ENCODE peak calls at places on chromosomes 3 and 15, in seven cellular contexts. L is IMR-90, J is BE2C, M is sigmoid colon, K is uterus, O is neuronal stem cell, D is heart right ventricle. S is an unnamed sample. For H3K4me1, the result is how much of the 10 kb centered on the place peaks cover.

GRCh38 chr15:77144028-77144427 is 73.1 kb upstream of the TSPAN3 start:
- DNase-seq in L (peak), J (no peak), M (no peak), K (no peak), O (no peak), D (no peak), S (no peak)

GRCh38 chr3:120652896-120653545 is 29.0 kb downstream of the HGD start:
- DNase-seq in L (no peak), J (no peak), M (no peak), K (no peak), O (no peak), D (no peak), S (no peak)

GRCh38 chr3:155391583-155391982 is 98.1 kb upstream of the STRIT1 start:
- DNase-seq in L (peak), J (no peak), M (peak), K (peak), O (peak), D (peak), S (peak)

GRCh38 chr3:105828703-105829102 is 40.1 kb downstream of the CBLB start:
- DNase-seq in L (no peak), J (no peak), M (no peak), K (no peak), O (no peak), D (no peak), S (no peak)

GRCh38 chr3:88131695-88132094 is 18.1 kb upstream of the C3orf38 start:
- DNase-seq in L (peak), J (peak), M (no peak), K (no peak), O (no peak), D (no peak), S (no peak)

GRCh38 chr3:10380906-10381795 is 60.2 kb upstream of the SEC13 start:
- DNase-seq in L (no peak), J (no peak), M (no peak), K (no peak), O (no peak), D (no peak), S (no peak)

GRCh38 chr3:55169161-55169560 is 241.3 kb upstream of the LRTM1 start:
- DNase-seq in L (no peak), J (no peak), M (no peak), K (no peak), O (no peak), D (no peak), S (no peak)

GRCh38 chr3:165820685-165821123 is 16.5 kb downstream of the BCHE start:
- DNase-seq in L (no peak), J (no peak), M (no peak), K (no peak), O (no peak), D (no peak), S (no peak)

GRCh38 chr15:45332694-45333093 is 45.6 kb downstream of the GATM start:
- DNase-seq in L (no peak), J (no peak), M (no peak), K (no peak), O (no peak), D (no peak), S (no peak)

GRCh38 chr3:115576325-115576724 is 47.0 kb upstream of the GAP43 start:
- DNase-seq in L (no peak), J (no peak), M (no peak), K (no peak), O (no peak), D (no peak), S (no peak)

GRCh38 chr3:110815008-110815583 is 256.5 kb upstream of the NECTIN3 start:
- DNase-seq in L (peak), J (no peak), M (no peak), K (no peak), O (no peak), D (no peak), S (no peak)

GRCh38 chr15:69807752-69808151 is 290.0 kb downstream of the TLE3 start:
- DNase-seq in L (peak), J (no peak), M (no peak), K (no peak), O (no peak), D (no peak), S (peak)

GRCh38 chr15:79724804-79725203 is 172.0 kb downstream of the MTHFS start:
- DNase-seq in L (no peak), J (no peak), M (no peak), K (no peak), O (no peak), D (no peak), S (no peak)

GRCh38 chr15:88032787-88033186 is 223.8 kb downstream of the NTRK3 start:
- DNase-seq in L (no peak), J (no peak), M (no peak), K (no peak), O (no peak), D (no peak), S (no peak)

GRCh38 chr3:33061782-33062181 is 35.2 kb downstream of the GLB1 start:
- DNase-seq in L (peak), J (no peak), M (no peak), K (no peak), O (no peak), D (no peak), S (no peak)

GRCh38 chr3:43468141-43468540 is 153.7 kb downstream of the ANO10 start:
- DNase-seq in L (no peak), J (no peak), M (no peak), K (no peak), O (no peak), D (no peak), S (no peak)

GRCh38 chr3:146801492-146801891 is 196.3 kb upstream of the PLSCR5 start:
- DNase-seq in L (no peak), J (no peak), M (no peak), K (no peak), O (no peak), D (no peak), S (no peak)

GRCh38 chr3:98855811-98856400 is 45.6 kb downstream of the DCBLD2 start:
- DNase-seq in L (peak), J (no peak), M (no peak), K (no peak), O (no peak), D (no peak), S (no peak)

GRCh38 chr3:119625451-119626153 is 27.9 kb downstream of the PLA1A start:
- DNase-seq in L (no peak), J (no peak), M (no peak), K (no peak), O (no peak), D (no peak), S (no peak)

GRCh38 chr3:136266468-136266867 is 16.3 kb downstream of the PCCB start:
- DNase-seq in L (peak), J (no peak), M (no peak), K (no peak), O (no peak), D (no peak), S (no peak)

GRCh38 chr3:2880357-2880756 is 229.8 kb downstream of the IL5RA start:
- DNase-seq in L (no peak), J (no peak), M (no peak), K (no peak), O (no peak), D (no peak), S (no peak)

GRCh38 chr3:135034881-135035440 is 239.9 kb downstream of the EPHB1 start:
- DNase-seq in L (no peak), J (no peak), M (no peak), K (no peak), O (no peak), D (no peak), S (no peak)

GRCh38 chr3:128491071-128491899 is 1.7 kb downstream of the GATA2 start:
- DNase-seq in L (no peak), J (peak), M (peak), K (peak), O (no peak), D (no peak), S (no peak)

GRCh38 chr15:58212909-58213526 is 74.8 kb downstream of the AQP9 start:
- DNase-seq in L (peak), J (peak), M (no peak), K (no peak), O (no peak), D (no peak), S (no peak)

GRCh38 chr3:113266738-113267137 is 55.4 kb downstream of the BOC start:
- DNase-seq in L (no peak), J (no peak), M (no peak), K (no peak), O (no peak), D (no peak), S (no peak)

GRCh38 chr3:122671543-122671942 is 9.1 kb upstream of the PARP14 start:
- DNase-seq in L (no peak), J (no peak), M (no peak), K (no peak), O (no peak), D (no peak), S (no peak)

GRCh38 chr15:79965836-79966630 is 5.0 kb downstream of the BCL2A1 start:
- DNase-seq in L (peak), J (no peak), M (no peak), K (no peak), O (no peak), D (no peak), S (no peak)

GRCh38 chr15:56432304-56432703 is 32.6 kb downstream of the MNS1 start:
- DNase-seq in L (no peak), J (no peak), M (no peak), K (no peak), O (no peak), D (no peak), S (no peak)

GRCh38 chr15:66842710-66843441 is 140.8 kb downstream of the SMAD6 start:
- DNase-seq in L (peak), J (peak), M (peak), K (peak), O (no peak), D (peak), S (peak)

GRCh38 chr15:31457631-31458526 is 131.2 kb downstream of the KLF13 start:
- DNase-seq in L (peak), J (no peak), M (no peak), K (no peak), O (no peak), D (no peak), S (no peak)

GRCh38 chr15:92897620-92898019 is 2.5 kb upstream of the CHD2 start:
- DNase-seq in L (no peak), J (no peak), M (no peak), K (no peak), O (no peak), D (no peak), S (no peak)
- H3K4me1 ChIP-seq in L (under half), J (under half), M (half or more), K (under half), O (under half), D (half or more), S (half or more)

GRCh38 chr15:92565351-92566125 is 90.0 kb downstream of the FAM174B start:
- DNase-seq in L (no peak), J (no peak), M (no peak), K (no peak), O (no peak), D (no peak), S (no peak)

DNA sequence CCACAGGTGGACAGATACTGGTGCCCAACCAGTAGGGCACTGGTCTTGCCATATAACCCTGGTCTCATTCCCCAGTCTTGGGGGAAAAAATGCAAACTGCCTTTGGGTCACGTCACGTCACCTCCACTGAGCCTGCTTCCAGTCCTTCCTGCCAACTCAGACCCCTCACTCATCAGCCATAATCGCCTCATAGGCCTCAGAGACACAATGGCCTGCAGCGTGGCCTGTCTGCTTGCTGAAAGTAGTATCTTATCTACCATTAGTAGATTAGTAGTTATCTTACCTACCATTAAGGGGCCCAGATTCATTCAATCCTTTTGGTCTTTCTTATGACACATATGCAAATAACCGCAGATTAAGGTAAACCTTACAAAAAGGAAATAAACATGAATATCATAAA is 93.8 kb downstream of the FAM174B start:
- DNase-seq in L (no peak), J (no peak), M (no peak), K (no peak), O (no peak), D (no peak), S (no peak)
- H3K4me1 ChIP-seq in L (under half), J (under half), M (under half), K (under half), O (under half), D (under half), S (under half)

GRCh38 chr3:192892981-192893827 is 24.5 kb downstream of the MB21D2 start:
- DNase-seq in L (peak), J (no peak), M (peak), K (no peak), O (no peak), D (peak), S (no peak)

GRCh38 chr3:192890348-192891335 is 27.0 kb downstream of the MB21D2 start:
- DNase-seq in L (no peak), J (no peak), M (no peak), K (no peak), O (no peak), D (no peak), S (no peak)

GRCh38 chr3:192896208-192896607 is 21.4 kb downstream of the MB21D2 start:
- DNase-seq in L (no peak), J (no peak), M (no peak), K (no peak), O (no peak), D (no peak), S (no peak)

GRCh38 chr3:192897005-192897404 is 20.7 kb downstream of the MB21D2 start:
- DNase-seq in L (no peak), J (no peak), M (no peak), K (no peak), O (no peak), D (no peak), S (no peak)

DNA sequence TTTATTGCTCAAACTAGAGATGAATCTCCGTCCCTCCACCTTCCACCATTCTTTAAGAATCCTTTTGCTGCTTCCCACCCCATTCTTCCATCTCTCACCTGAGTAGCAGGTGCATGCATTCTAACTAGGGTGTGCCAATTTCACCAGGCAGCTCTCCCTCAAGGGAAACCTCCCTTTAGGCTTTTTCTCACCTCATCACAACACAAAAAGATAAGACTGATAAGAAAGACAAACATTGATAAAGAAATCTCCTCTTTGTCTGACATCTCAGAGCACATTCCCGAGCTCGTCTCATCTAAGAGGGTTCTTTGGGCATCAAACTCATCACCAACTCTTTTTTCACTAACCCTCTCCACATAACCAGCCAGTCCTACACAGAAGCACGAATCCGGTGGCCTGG is 23.0 kb downstream of the MB21D2 start:
- DNase-seq in L (no peak), J (no peak), M (no peak), K (no peak), O (no peak), D (no peak), S (no peak)
- H3K4me1 ChIP-seq in L (under half), J (under half), M (under half), K (under half), O (under half), D (under half), S (under half)

GRCh38 chr3:153439780-153440179 is 277.8 kb downstream of the RAP2B start:
- DNase-seq in L (peak), J (no peak), M (no peak), K (no peak), O (no peak), D (no peak), S (no peak)
- H3K4me1 ChIP-seq in L (under half), J (under half), M (under half), K (under half), O (under half), D (under half), S (under half)

GRCh38 chr3:149646181-149646766 is 11.6 kb downstream of the WWTR1 start:
- DNase-seq in L (peak), J (no peak), M (no peak), K (no peak), O (no peak), D (no peak), S (no peak)
- H3K4me1 ChIP-seq in L (under half), J (under half), M (half or more), K (under half), O (under half), D (half or more), S (half or more)

DNA sequence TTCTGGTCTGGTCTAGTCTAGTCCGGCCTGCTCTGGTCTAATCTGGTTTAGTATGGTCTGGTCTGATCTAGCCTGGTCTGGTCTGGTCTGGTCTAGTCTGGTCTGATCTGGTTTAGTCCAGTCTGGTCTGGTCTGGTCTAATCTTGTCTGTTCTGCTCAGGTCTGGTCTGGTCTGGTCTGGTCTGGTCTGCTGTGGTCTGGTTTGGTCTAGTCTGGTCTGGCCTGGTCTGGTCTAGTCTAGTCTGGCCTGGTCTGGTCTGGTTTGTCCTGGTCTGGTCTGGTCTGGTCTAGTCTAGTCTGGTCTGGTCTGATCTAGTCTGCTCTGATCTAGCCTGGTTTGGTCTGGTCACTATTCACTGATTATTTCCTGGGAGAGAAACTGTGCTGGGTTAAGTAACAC is 84.1 kb upstream of the PRR23E start:
- DNase-seq in L (no peak), J (peak), M (no peak), K (no peak), O (no peak), D (no peak), S (no peak)
- H3K4me1 ChIP-seq in L (under half), J (under half), M (under half), K (under half), O (under half), D (under half), S (under half)